ENCODE peak calls at places on chromosomes 7 and 10, in four cellular contexts. Q is choroid plexus epithelial cell, F is GM06990, J is thoracic aorta. I is an unnamed sample.

GRCh38 chr10:114492351-114493037 is 88.2 kb upstream of the AFAP1L2 start:
- DNase-seq in Q (peak), F (no peak), J (no peak), I (peak)

GRCh38 chr10:114645729-114646128 is 12.3 kb downstream of the ABLIM1 start:
- DNase-seq in Q (no peak), F (no peak), J (no peak), I (no peak)

GRCh38 chr7:45102785-45103712 is 8.4 kb downstream of the TBRG4 start:
- DNase-seq in Q (no peak), F (no peak), J (no peak), I (no peak)

GRCh38 chr7:31172071-31172470 is 120.0 kb downstream of the ADCYAP1R1 start:
- DNase-seq in Q (no peak), F (no peak), J (no peak), I (no peak)

GRCh38 chr10:101939273-101939635 is 95.7 kb upstream of the KCNIP2 start:
- DNase-seq in Q (peak), F (no peak), J (no peak), I (peak)

GRCh38 chr10:101060036-101060950 is 1.5 kb upstream of the KAZALD1 start:
- DNase-seq in Q (peak), F (no peak), J (peak), I (peak)

GRCh38 chr10:67607472-67607871 is 88.5 kb downstream of the CTNNA3 start:
- DNase-seq in Q (peak), F (no peak), J (no peak), I (no peak)

GRCh38 chr10:6514844-6515780 is 65.0 kb downstream of the PRKCQ start:
- DNase-seq in Q (no peak), F (no peak), J (no peak), I (no peak)

GRCh38 chr7:33334349-33334748 is 205.0 kb downstream of the BBS9 start:
- DNase-seq in Q (peak), F (no peak), J (no peak), I (peak)

GRCh38 chr7:151235091-151235787 is 3.0 kb downstream of the CHPF2 start:
- DNase-seq in Q (no peak), F (no peak), J (no peak), I (no peak)

GRCh38 chr10:89954787-89955566 is 253.6 kb downstream of the KIF20B start:
- DNase-seq in Q (peak), F (no peak), J (no peak), I (peak)

GRCh38 chr10:75772153-75772887 is 340.9 kb downstream of the LRMDA start:
- DNase-seq in Q (peak), F (no peak), J (no peak), I (peak)

DNA sequence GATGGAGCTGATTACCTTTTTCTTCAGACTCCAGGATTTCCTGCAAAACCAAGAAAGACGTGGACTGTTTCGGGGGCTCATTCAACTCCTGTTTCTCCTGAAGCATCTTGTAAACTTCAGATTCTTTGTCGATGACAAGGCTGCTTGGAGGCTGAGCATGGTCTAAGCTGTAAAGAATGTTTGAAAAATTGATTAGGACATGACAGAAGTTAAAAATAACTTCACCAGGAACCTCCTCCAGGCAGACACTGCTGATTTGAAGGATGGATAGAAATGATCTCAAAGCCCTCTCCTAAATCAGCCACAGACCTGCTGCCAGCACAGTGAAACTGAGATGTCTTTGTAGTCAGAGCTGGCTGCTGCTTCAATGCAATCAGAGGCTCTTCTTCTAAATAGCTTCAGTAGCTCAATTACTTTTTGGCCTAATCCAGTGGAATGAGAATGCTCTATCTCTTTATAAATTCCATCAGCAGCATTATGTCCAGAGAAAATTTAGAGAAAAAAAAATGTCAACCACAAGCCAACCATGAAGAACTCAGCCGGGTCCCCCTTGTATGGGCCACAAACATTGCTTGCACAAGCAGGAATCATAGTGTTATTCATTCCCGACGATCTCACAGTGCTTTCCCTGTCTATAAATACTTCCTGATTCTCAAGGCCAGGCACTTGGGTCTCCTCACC is 43.5 kb downstream of the PDLIM1 start:
- DNase-seq in Q (peak), F (no peak), J (no peak), I (no peak)
- H3K4me3 ChIP-seq in Q (no peak), F (no peak), J (no peak), I (no peak)

DNA sequence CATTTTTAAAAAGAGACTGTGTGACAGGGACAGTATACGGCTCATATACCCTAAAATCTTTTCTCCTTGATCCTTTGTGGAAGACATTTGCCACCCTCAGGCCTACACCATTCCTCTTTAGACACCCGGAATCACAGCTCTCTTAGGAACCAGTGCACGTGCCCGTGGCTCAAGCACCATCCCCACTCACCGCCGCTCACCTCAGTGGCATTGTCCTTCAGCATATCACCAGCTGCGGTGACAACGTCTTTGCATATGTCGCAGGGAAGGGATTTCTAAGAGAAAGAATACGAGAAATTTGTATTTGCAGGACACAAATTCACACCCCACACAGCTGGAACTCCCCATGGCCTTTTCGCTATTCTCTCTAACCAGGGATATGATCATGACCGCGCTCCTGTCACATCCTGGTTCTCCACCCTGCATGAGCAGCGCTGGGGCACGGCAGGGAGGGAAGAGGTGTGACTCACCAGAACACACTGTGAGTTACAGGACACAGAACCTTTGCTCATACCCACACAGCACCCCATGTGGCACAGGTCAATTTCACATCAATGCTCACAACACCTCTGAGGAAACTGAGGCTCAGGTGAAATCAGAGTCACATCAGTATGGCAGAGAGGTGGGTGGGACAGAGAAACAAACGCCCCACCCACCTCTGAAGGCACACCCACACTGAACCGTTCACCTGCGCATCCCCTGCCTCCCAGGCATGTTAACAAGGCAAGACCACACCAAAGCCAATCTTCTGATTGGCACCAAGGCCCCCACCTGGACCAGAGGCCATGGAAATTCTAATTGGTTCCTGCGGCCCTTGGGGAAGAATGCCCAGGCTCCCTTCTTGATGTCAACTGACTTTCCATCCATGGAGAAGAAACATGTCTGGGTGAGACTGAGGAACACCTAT is 19.2 kb downstream of the PSAP start:
- DNase-seq in Q (peak), F (no peak), J (no peak), I (no peak)
- TF ChIP-seq CTCF in Q (no peak), F (no peak), J (no peak), I (no peak)

GRCh38 chr7:121603886-121604285 is 207.8 kb upstream of the FAM3C start:
- DNase-seq in Q (no peak), F (no peak), J (no peak), I (no peak)

GRCh38 chr7:121608785-121609184 is 212.7 kb upstream of the FAM3C start:
- DNase-seq in Q (no peak), F (peak), J (no peak), I (no peak)

GRCh38 chr7:121605297-121605640 is 209.2 kb upstream of the FAM3C start:
- DNase-seq in Q (peak), F (no peak), J (no peak), I (no peak)

GRCh38 chr7:121609208-121609607 is 213.1 kb upstream of the FAM3C start:
- DNase-seq in Q (no peak), F (no peak), J (no peak), I (no peak)

GRCh38 chr7:121604627-121605296 is 208.7 kb upstream of the FAM3C start:
- DNase-seq in Q (peak), F (no peak), J (no peak), I (no peak)
- H3K4me3 ChIP-seq in Q (no peak), F (no peak), J (no peak), I (no peak)

GRCh38 chr7:85191383-85191782 is 4.5 kb upstream of the SEMA3D start:
- DNase-seq in Q (peak), F (no peak), J (no peak), I (no peak)
- TF ChIP-seq CTCF in Q (peak), F (no peak), J (peak), I (no peak)

GRCh38 chr7:28957822-28958234 is 302 bp downstream of the TRIL start:
- DNase-seq in Q (peak), F (peak), J (no peak), I (no peak)
- H3K4me3 ChIP-seq in Q (peak), F (no peak), J (peak), I (no peak)

GRCh38 chr10:126478600-126478999 is 90.3 kb upstream of the ADAM12 start:
- DNase-seq in Q (peak), F (no peak), J (no peak), I (no peak)

GRCh38 chr10:126474031-126474430 is 85.8 kb upstream of the ADAM12 start:
- DNase-seq in Q (no peak), F (no peak), J (no peak), I (no peak)

GRCh38 chr10:126479280-126479679 is 91.0 kb upstream of the ADAM12 start:
- DNase-seq in Q (no peak), F (no peak), J (no peak), I (no peak)

GRCh38 chr10:126480648-126481047 is 92.4 kb upstream of the ADAM12 start:
- DNase-seq in Q (no peak), F (no peak), J (no peak), I (no peak)

GRCh38 chr10:126476256-126476655 is 88.0 kb upstream of the ADAM12 start:
- DNase-seq in Q (no peak), F (no peak), J (no peak), I (no peak)
- TF ChIP-seq CTCF in Q (no peak), F (no peak), J (no peak), I (no peak)

GRCh38 chr7:26784118-26784517 is 80.3 kb downstream of the SKAP2 start:
- DNase-seq in Q (no peak), F (no peak), J (no peak), I (no peak)

GRCh38 chr7:26777383-26777782 is 87.0 kb downstream of the SKAP2 start:
- DNase-seq in Q (no peak), F (no peak), J (no peak), I (no peak)

GRCh38 chr7:26782501-26782900 is 81.9 kb downstream of the SKAP2 start:
- DNase-seq in Q (no peak), F (no peak), J (no peak), I (no peak)

DNA sequence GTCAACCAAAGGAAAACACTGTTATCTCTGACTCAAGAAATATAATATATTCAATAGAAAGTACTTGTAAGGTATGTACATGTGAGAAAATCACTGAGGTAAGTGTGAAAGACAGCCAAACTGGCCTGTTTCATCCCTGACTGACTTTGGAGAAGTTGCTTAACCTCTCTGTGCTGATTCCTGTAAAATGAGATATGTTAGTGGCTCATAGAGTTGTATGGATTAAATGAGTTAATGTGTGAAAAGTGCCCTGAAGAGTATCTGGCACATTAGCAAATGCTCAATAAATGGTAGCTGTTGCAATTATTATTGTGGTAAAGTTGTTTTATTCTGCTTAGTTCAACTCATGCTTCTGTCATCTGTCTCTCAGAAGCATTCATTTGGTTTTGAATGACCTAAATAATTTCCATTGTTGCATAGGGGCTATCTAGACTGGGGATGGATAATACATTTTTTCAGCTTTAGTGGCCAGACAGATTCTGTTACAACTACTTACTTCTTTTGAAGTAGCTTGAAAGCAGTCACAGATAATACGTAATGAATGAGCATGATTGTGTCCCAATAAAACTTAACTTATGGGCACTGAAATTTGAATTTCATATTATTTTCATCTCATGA is 84.3 kb downstream of the SKAP2 start:
- DNase-seq in Q (no peak), F (no peak), J (no peak), I (no peak)
- H3K4me3 ChIP-seq in Q (no peak), F (no peak), J (no peak), I (no peak)

I was measured in GM12865.